ENCODE peak calls at places on chromosomes 2 and 18, in seven cellular contexts. I is astrocyte of the spinal cord, Z is NCI-H1417, P is endodermal cell, D is HTR-8/SVneo, G is progenitor cell of endocrine pancreas, O is AG20443. W is an unnamed sample.

GRCh38 chr18:31112804-31113203 is 10.6 kb upstream of the DSC2 start:
- DNase-seq in I (no peak), Z (no peak), P (no peak), D (no peak), G (no peak), O (no peak), W (no peak)

GRCh38 chr2:85753035-85753524 is 711 bp upstream of the ATOH8 start:
- DNase-seq in I (no peak), Z (no peak), P (no peak), D (no peak), G (no peak), O (no peak), W (no peak)

GRCh38 chr2:197498937-197499593 is 575 bp downstream of the HSPD1 start:
- DNase-seq in I (peak), Z (peak), P (peak), D (peak), G (peak), O (peak), W (peak)

GRCh38 chr2:65278450-65279030 is 50.9 kb downstream of the ACTR2 start:
- DNase-seq in I (peak), Z (no peak), P (no peak), D (no peak), G (no peak), O (no peak), W (no peak)

GRCh38 chr2:219125225-219125885 is 35.3 kb downstream of the NHEJ1 start:
- DNase-seq in I (peak), Z (no peak), P (no peak), D (peak), G (no peak), O (peak), W (no peak)

GRCh38 chr2:104965900-104966299 is 72.0 kb upstream of the MRPS9 start:
- DNase-seq in I (no peak), Z (no peak), P (no peak), D (no peak), G (no peak), O (no peak), W (no peak)

GRCh38 chr2:44005831-44006230 is 10.0 kb upstream of the LRPPRC start:
- DNase-seq in I (no peak), Z (no peak), P (no peak), D (no peak), G (no peak), O (peak), W (no peak)

GRCh38 chr2:41934323-41935003 is 113.4 kb upstream of the PKDCC start:
- DNase-seq in I (peak), Z (no peak), P (no peak), D (no peak), G (no peak), O (peak), W (no peak)

GRCh38 chr18:8814206-8814605 is 108.8 kb downstream of the MTCL1 start:
- DNase-seq in I (peak), Z (no peak), P (no peak), D (no peak), G (no peak), O (peak), W (no peak)

GRCh38 chr2:217886720-217887309 is 116.0 kb downstream of the TNS1 start:
- DNase-seq in I (peak), Z (peak), P (peak), D (peak), G (peak), O (peak), W (peak)

GRCh38 chr2:215354771-215355695 is 43.2 kb downstream of the ATIC start:
- DNase-seq in I (peak), Z (no peak), P (no peak), D (no peak), G (no peak), O (peak), W (no peak)

W was measured in NCI-H2227 treated with DMSO at 0.1 percent for 48 hours.